ENCODE peak calls at places on chromosome 18, in seven cellular contexts. J is HFFc6; Q is Right ventricle myocardium superior; V is GM12865; F is stimulated activated CD4-positive, alpha-beta T cell treated with anti-CD3 and anti-CD28 coated beads, Interleukin-4, amount 100 ng/mL, for 48 hours; L is sciatic nerve; C is left colon. G is an unnamed sample.

GRCh38 chr18:33181016-33181415 is 259.5 kb downstream of the CCDC178 start:
- DNase-seq in V (no peak), C (no peak), F (no peak), Q (no peak), J (no peak), L (no peak), G (no peak)

GRCh38 chr18:36811430-36811829 is 17.4 kb downstream of the TPGS2 start:
- DNase-seq in Q (no peak), F (no peak), C (no peak), L (no peak), V (no peak), J (no peak), G (no peak)

GRCh38 chr18:9124824-9125223 is 11.8 kb upstream of the ANKRD12 start:
- DNase-seq in L (no peak), V (no peak), Q (no peak), F (no peak), C (no peak), J (no peak), G (no peak)

GRCh38 chr18:48028716-48029115 is 98.3 kb upstream of the SMAD2 start:
- DNase-seq in V (no peak), F (no peak), C (no peak), Q (no peak), J (no peak), L (peak; percentile 50), G (no peak)

GRCh38 chr18:58781627-58782194 is 83.0 kb upstream of the ZNF532 start:
- DNase-seq in C (peak; percentile 62), Q (peak; percentile 72), V (peak; percentile 82), L (peak; percentile 87), J (peak; percentile 75), F (peak; percentile 58), G (peak; percentile 60)

GRCh38 chr18:23871410-23871809 is 143.1 kb upstream of the TTC39C start:
- DNase-seq in Q (no peak), J (no peak), V (peak; percentile 51), C (peak; percentile 71), L (no peak), F (no peak), G (peak; percentile 21)

GRCh38 chr18:8763611-8764010 is 58.3 kb downstream of the MTCL1 start:
- DNase-seq in Q (no peak), F (no peak), V (no peak), J (no peak), L (no peak), C (no peak), G (no peak)

GRCh38 chr18:71902482-71902881 is 641.7 kb downstream of the CBLN2 start:
- DNase-seq in L (no peak), J (no peak), C (no peak), V (no peak), F (no peak), Q (no peak), G (no peak)

GRCh38 chr18:3388980-3389379 is 61.0 kb upstream of the TGIF1 start:
- DNase-seq in Q (no peak), C (no peak), F (no peak), L (no peak), J (no peak), V (no peak), G (no peak)

GRCh38 chr18:36211612-36212065 is 24.3 kb downstream of the MOCOS start:
- DNase-seq in Q (no peak), F (no peak), L (no peak), C (no peak), J (peak; percentile 80), V (peak; percentile 28), G (no peak)

GRCh38 chr18:31687529-31687928 is 3.1 kb upstream of the B4GALT6 start:
- DNase-seq in Q (no peak), C (no peak), L (no peak), F (no peak), J (no peak), V (no peak), G (no peak)

GRCh38 chr18:36711813-36712444 is 116.9 kb downstream of the TPGS2 start:
- DNase-seq in C (no peak), F (no peak), Q (no peak), L (no peak), V (no peak), J (peak; percentile 84), G (no peak)

GRCh38 chr18:45008694-45009372 is 328.1 kb downstream of the SETBP1 start:
- DNase-seq in Q (no peak), F (no peak), C (no peak), L (no peak), V (peak; percentile 6), J (no peak), G (no peak)

GRCh38 chr18:70981400-70982140 is 692.7 kb downstream of the SOCS6 start:
- DNase-seq in J (no peak), L (no peak), F (no peak), V (no peak), Q (no peak), C (no peak), G (no peak)

GRCh38 chr18:69380324-69380723 is 20.4 kb upstream of the DOK6 start:
- DNase-seq in V (no peak), C (no peak), Q (no peak), J (no peak), F (no peak), L (no peak), G (no peak)

GRCh38 chr18:32093106-32093511 is 1.4 kb downstream of the RNF138 start:
- DNase-seq in Q (peak; percentile 53), V (peak; percentile 79), F (no peak), L (peak; percentile 69), C (peak; percentile 47), J (peak; percentile 45), G (no peak)

GRCh38 chr18:2968559-2968958 is 44.4 kb downstream of the LPIN2 start:
- DNase-seq in F (no peak), V (no peak), C (no peak), J (no peak), Q (no peak), L (no peak), G (no peak)

G was measured in activated CD4-positive, alpha-beta T cell treated with anti-CD3 and anti-CD28 coated beads for 24 hours.